ENCODE peak calls at places on chromosomes 6 and 20, in five cellular contexts. A is HS-5; G is mammary epithelial cell; J is mesendoderm; F is activated naive CD4-positive, alpha-beta T cell. R is an unnamed sample.

GRCh38 chr6:134436950-134437349 is 119.0 kb upstream of the SGK1 start:
- DNase-seq in A (no peak), G (no peak), J (no peak), F (no peak), R (peak)

GRCh38 chr6:166286831-166287271 is 21.3 kb downstream of the PRR18 start:
- DNase-seq in A (no peak), G (no peak), J (peak), F (no peak), R (no peak)

GRCh38 chr20:32179934-32180333 is 27.6 kb downstream of the PLAGL2 start:
- DNase-seq in A (no peak), G (no peak), J (no peak), F (no peak), R (no peak)

GRCh38 chr20:49608752-49609670 is 41.1 kb upstream of the PTGIS start:
- DNase-seq in A (peak), G (peak), J (peak), F (peak), R (peak)

GRCh38 chr20:24619212-24619611 is 149.8 kb downstream of the SYNDIG1 start:
- DNase-seq in A (no peak), G (no peak), J (no peak), F (no peak), R (no peak)

GRCh38 chr6:82123632-82124031 is 123.9 kb downstream of the IBTK start:
- DNase-seq in A (no peak), G (no peak), J (no peak), F (no peak), R (no peak)

GRCh38 chr6:116682334-116682712 is 1.3 kb downstream of the KPNA5 start:
- DNase-seq in A (no peak), G (peak), J (peak), F (no peak), R (peak)

GRCh38 chr6:35519313-35520015 is 6.8 kb upstream of the TULP1 start:
- DNase-seq in A (no peak), G (peak), J (no peak), F (no peak), R (no peak)

GRCh38 chr6:22600059-22600458 is 30.7 kb downstream of the HDGFL1 start:
- DNase-seq in A (no peak), G (no peak), J (no peak), F (no peak), R (no peak)

GRCh38 chr6:41970436-41970846 is 28.8 kb upstream of the CCND3 start:
- DNase-seq in A (peak), G (peak), J (no peak), F (no peak), R (peak)

GRCh38 chr6:34248198-34248726 is 544 bp downstream of the SMIM29 start:
- DNase-seq in A (no peak), G (peak), J (peak), F (no peak), R (peak)

GRCh38 chr6:33589366-33589722 is 9.3 kb upstream of the BAK1 start:
- DNase-seq in A (no peak), G (no peak), J (no peak), F (no peak), R (no peak)

GRCh38 chr6:17836298-17836697 is 129.6 kb upstream of the NUP153 start:
- DNase-seq in A (no peak), G (peak), J (no peak), F (no peak), R (no peak)

GRCh38 chr20:49603209-49603627 is 35.3 kb upstream of the PTGIS start:
- DNase-seq in A (no peak), G (no peak), J (peak), F (no peak), R (peak)

GRCh38 chr6:27556406-27556805 is 83.5 kb upstream of the ZNF184 start:
- DNase-seq in A (no peak), G (peak), J (peak), F (no peak), R (no peak)

GRCh38 chr6:55902796-55903195 is 27.4 kb upstream of the BMP5 start:
- DNase-seq in A (no peak), G (no peak), J (no peak), F (no peak), R (peak)

GRCh38 chr20:22403860-22404608 is 180.3 kb downstream of the FOXA2 start:
- DNase-seq in A (no peak), G (no peak), J (peak), F (no peak), R (no peak)

GRCh38 chr20:2815242-2815900 is 584 bp downstream of the C20orf141 start:
- DNase-seq in A (no peak), G (no peak), J (no peak), F (no peak), R (no peak)

GRCh38 chr6:26125015-26125690 is 37.9 kb downstream of the HFE start:
- DNase-seq in A (peak), G (peak), J (no peak), F (no peak), R (no peak)

GRCh38 chr6:72788188-72788587 is 166.3 kb downstream of the KCNQ5 start:
- DNase-seq in A (peak), G (peak), J (no peak), F (no peak), R (peak)

GRCh38 chr6:14542670-14543366 is 425.2 kb downstream of the CD83 start:
- DNase-seq in A (no peak), G (peak), J (no peak), F (no peak), R (peak)

GRCh38 chr20:32589769-32590168 is 4.6 kb upstream of the NOL4L start:
- DNase-seq in A (no peak), G (no peak), J (no peak), F (no peak), R (no peak)

GRCh38 chr6:170026272-170027110 is 264.4 kb downstream of the DLL1 start:
- DNase-seq in A (no peak), G (peak), J (no peak), F (no peak), R (no peak)

GRCh38 chr20:51700809-51701285 is 67.3 kb downstream of the ATP9A start:
- DNase-seq in A (peak), G (peak), J (peak), F (no peak), R (peak)

GRCh38 chr6:63049216-63049615 is 162.1 kb upstream of the FKBP1C start:
- DNase-seq in A (no peak), G (no peak), J (peak), F (no peak), R (no peak)

GRCh38 chr6:112311950-112312547 is 35.1 kb upstream of the RFPL4B start:
- DNase-seq in A (no peak), G (no peak), J (peak), F (no peak), R (peak)

GRCh38 chr6:51049983-51050877 is 231.6 kb downstream of the TFAP2B start:
- DNase-seq in A (no peak), G (peak), J (no peak), F (no peak), R (no peak)

GRCh38 chr6:26003102-26003694 is 40.6 kb downstream of the TRIM38 start:
- DNase-seq in A (no peak), G (peak), J (peak), F (peak), R (peak)

GRCh38 chr6:139336488-139336887 is 38.0 kb downstream of the CITED2 start:
- DNase-seq in A (no peak), G (peak), J (no peak), F (no peak), R (no peak)

GRCh38 chr6:113362542-113363430 is 494.4 kb upstream of the MARCKS start:
- DNase-seq in A (no peak), G (no peak), J (peak), F (no peak), R (peak)

GRCh38 chr20:37907677-37908397 is 4.9 kb downstream of the VSTM2L start:
- DNase-seq in A (peak), G (peak), J (peak), F (no peak), R (peak)